ENCODE peak calls at places on chromosomes 3 and 15, in seven cellular contexts. W is hepatocyte, P is neural progenitor cell, Q is PC-3, L is endothelial cell of umbilical vein, S is HepG2, V is H1. T is an unnamed sample.

GRCh38 chr3:135018171-135018923 is 223.3 kb downstream of the EPHB1 start:
- DNase-seq in Q (no peak), L (no peak), V (no peak), P (no peak), W (no peak), S (no peak), T (no peak)

GRCh38 chr3:42014949-42015533 is 53.1 kb upstream of the ULK4 start:
- DNase-seq in W (no peak), V (no peak), L (peak; percentile 66), Q (no peak), S (peak; percentile 85), P (peak; percentile 51), T (no peak)

GRCh38 chr3:161371441-161372320 is at the start of gene SPTSSB:
- DNase-seq in V (peak; percentile 87), Q (peak; percentile 96), W (peak; percentile 79), L (peak; percentile 32), P (peak; percentile 83), S (peak; percentile 42), T (no peak)

GRCh38 chr3:185737020-185737419 is 87.8 kb downstream of the IGF2BP2 start:
- DNase-seq in V (no peak), S (no peak), P (no peak), Q (peak; percentile 94), W (no peak), L (peak; percentile 69), T (no peak)

GRCh38 chr3:60979861-60980739 is 271.2 kb downstream of the FHIT start:
- DNase-seq in L (no peak), V (no peak), W (no peak), Q (no peak), P (no peak), S (no peak), T (no peak)

GRCh38 chr15:37078566-37078965 is 21.8 kb downstream of the MEIS2 start:
- DNase-seq in P (no peak), W (no peak), Q (no peak), L (no peak), S (no peak), V (no peak), T (no peak)

GRCh38 chr15:63110428-63111026 is 11.1 kb upstream of the LACTB start:
- DNase-seq in S (no peak), P (no peak), L (no peak), V (peak; percentile 17), W (no peak), Q (no peak), T (no peak)

GRCh38 chr3:100097919-100098896 is 16.1 kb downstream of the FILIP1L start:
- DNase-seq in W (peak; percentile 51), V (no peak), L (no peak), P (no peak), S (peak; percentile 80), Q (peak; percentile 62), T (no peak)

GRCh38 chr3:20125912-20126311 is 60.1 kb downstream of the SGO1 start:
- DNase-seq in Q (no peak), S (no peak), W (no peak), P (no peak), V (no peak), L (no peak), T (peak; percentile 71)

GRCh38 chr15:35496585-35496984 is 49.4 kb downstream of the DPH6 start:
- DNase-seq in Q (no peak), L (no peak), W (no peak), P (no peak), V (no peak), S (no peak), T (peak; percentile 63)

GRCh38 chr15:75455982-75456531 is 4.6 kb upstream of the SIN3A start:
- DNase-seq in V (peak; percentile 82), S (peak; percentile 40), Q (peak; percentile 51), P (peak; percentile 50), W (peak; percentile 63), L (peak; percentile 63), T (peak; percentile 20)

GRCh38 chr3:4394048-4394447 is 73.0 kb downstream of the SUMF1 start:
- DNase-seq in Q (no peak), W (no peak), P (no peak), V (no peak), S (no peak), L (peak; percentile 84), T (no peak)

GRCh38 chr3:107412376-107412775 is 35.1 kb downstream of the CCDC54 start:
- DNase-seq in P (no peak), W (no peak), V (no peak), Q (peak; percentile 28), S (no peak), L (no peak), T (no peak)

GRCh38 chr3:8996681-8997121 is 33.4 kb upstream of the RAD18 start:
- DNase-seq in L (peak; percentile 7), P (peak; percentile 66), V (no peak), W (peak; percentile 52), Q (no peak), S (peak; percentile 53), T (no peak)

GRCh38 chr3:177647876-177648275 is 450.6 kb upstream of the TBL1XR1 start:
- DNase-seq in W (no peak), Q (no peak), P (no peak), S (no peak), V (no peak), L (no peak), T (no peak)

GRCh38 chr15:76802411-76802810 is 102.7 kb downstream of the SCAPER start:
- DNase-seq in S (no peak), Q (no peak), V (no peak), P (no peak), W (no peak), L (no peak), T (no peak)

GRCh38 chr3:12931273-12931905 is 90.0 kb upstream of the RPL32 start:
- DNase-seq in P (no peak), L (no peak), S (no peak), W (no peak), V (no peak), Q (no peak), T (no peak)

GRCh38 chr3:160828880-160829279 is 72.8 kb downstream of the PPM1L start:
- DNase-seq in Q (no peak), P (no peak), L (no peak), V (no peak), W (no peak), S (no peak), T (no peak)

GRCh38 chr15:74867562-74868458 is 5.4 kb downstream of the SCAMP2 start:
- DNase-seq in L (peak; percentile 46), W (no peak), Q (no peak), V (no peak), S (no peak), P (no peak), T (no peak)

GRCh38 chr15:85003593-85004312 is 22.1 kb downstream of the PDE8A start:
- DNase-seq in Q (no peak), W (no peak), P (no peak), S (no peak), L (no peak), V (no peak), T (no peak)

GRCh38 chr3:51585197-51585596 is 46.7 kb downstream of the RAD54L2 start:
- DNase-seq in V (no peak), P (no peak), L (no peak), W (no peak), Q (no peak), S (no peak), T (no peak)

DNA sequence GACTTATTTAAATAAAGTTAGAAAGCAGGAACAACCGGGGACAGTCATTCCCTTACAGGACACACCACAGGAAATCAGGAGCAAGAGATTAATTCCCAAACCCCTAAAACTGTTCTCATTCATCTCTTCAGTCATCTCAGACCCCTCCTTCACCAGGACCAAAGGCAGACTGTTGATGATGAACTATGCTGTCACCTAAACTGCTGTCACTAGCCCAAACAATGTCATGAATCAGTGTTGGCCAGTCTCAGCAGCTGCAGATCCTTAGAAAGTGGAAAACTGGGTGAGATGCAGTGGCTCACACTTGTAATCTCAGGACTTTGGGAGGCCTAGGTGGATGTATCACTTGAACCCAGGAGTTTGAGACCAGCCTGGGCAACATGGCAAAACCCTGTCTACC is 909.6 kb downstream of the ROBO1 start:
- DNase-seq in W (no peak), P (no peak), V (no peak), Q (peak; percentile 29), L (no peak), S (no peak), T (no peak)
- TF ChIP-seq EZH2 in W (no peak), P (no peak), V (no peak), Q (no peak), L (no peak), S (no peak), T (no peak)

GRCh38 chr3:65398953-65399352 is 639.8 kb downstream of the MAGI1 start:
- DNase-seq in V (no peak), L (peak; percentile 73), Q (peak; percentile 28), P (no peak), S (no peak), W (no peak), T (no peak)
- TF ChIP-seq EZH2 in V (no peak), L (no peak), Q (no peak), P (no peak), S (no peak), W (no peak), T (no peak)

GRCh38 chr3:40387001-40387894 is at the start of gene ENTPD3:
- DNase-seq in W (peak; percentile 67), V (peak; percentile 77), Q (peak; percentile 68), P (peak; percentile 66), S (no peak), L (peak; percentile 17), T (no peak)
- TF ChIP-seq EZH2 in W (peak; percentile 45), V (peak; percentile 62), Q (no peak), P (peak; percentile 94), S (no peak), L (peak; percentile 36), T (no peak)

DNA sequence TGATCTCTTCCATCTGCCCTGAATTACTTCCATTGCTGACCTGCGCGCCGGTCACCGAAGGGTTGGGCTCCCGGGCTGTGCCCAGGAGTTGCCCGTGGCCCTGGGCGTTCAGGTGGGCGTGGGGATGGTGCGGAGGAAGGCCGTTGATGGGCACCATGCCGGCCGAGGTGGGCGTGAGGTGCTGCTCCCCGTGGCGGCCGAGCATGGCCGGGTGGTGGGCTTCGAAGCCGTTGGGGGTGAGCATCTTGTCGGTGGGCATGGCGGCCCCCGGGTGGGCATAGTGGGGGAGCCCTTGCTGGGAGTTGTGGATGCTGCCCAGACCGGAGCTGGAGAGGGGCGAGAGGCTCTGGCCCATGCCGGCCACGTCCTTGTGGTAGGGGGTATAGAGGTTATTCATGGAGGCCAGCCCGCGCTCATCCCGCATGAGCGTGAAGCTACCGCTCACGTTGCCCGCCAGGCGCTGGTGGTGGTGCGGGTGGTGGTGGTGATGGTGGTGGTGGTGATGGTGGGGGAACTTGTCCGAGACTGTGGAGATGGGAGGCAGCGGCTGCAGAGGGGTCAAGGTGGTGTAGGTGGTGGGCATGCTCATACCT is 1.0 kb downstream of the ONECUT1 start:
- DNase-seq in Q (no peak), W (no peak), P (no peak), L (no peak), V (peak; percentile 55), S (no peak), T (no peak)
- TF ChIP-seq EZH2 in Q (no peak), W (no peak), P (peak; percentile 25), L (peak; percentile 28), V (peak; percentile 85), S (no peak), T (no peak)

T was measured in GM12878.